ENCODE peak calls at places on chromosomes 2 and 18, in six cellular contexts. L, Q, B, C, X and S are unnamed samples.

GRCh38 chr2:6917071-6917760 is at the start of gene RNF144A:
- DNase-seq in B (peak; percentile 67), C (peak; percentile 87), L (peak; percentile 72), Q (peak; percentile 82), X (peak; percentile 59), S (peak; percentile 61)

GRCh38 chr2:39642054-39642742 is 23.5 kb upstream of the TMEM178A start:
- DNase-seq in Q (peak; percentile 81), C (no peak), X (no peak), B (no peak), L (no peak), S (peak; percentile 95)

GRCh38 chr2:170885130-170885791 is 43.8 kb upstream of the GORASP2 start:
- DNase-seq in B (peak; percentile 7), Q (peak; percentile 69), X (no peak), L (no peak), C (no peak), S (peak; percentile 10)

GRCh38 chr2:231810905-231811304 is 24.7 kb downstream of the COPS7B start:
- DNase-seq in L (no peak), B (no peak), Q (peak; percentile 80), C (peak; percentile 15), X (no peak), S (peak; percentile 56)

GRCh38 chr2:44884231-44884630 is 57.3 kb upstream of the SIX3 start:
- DNase-seq in Q (no peak), C (no peak), B (no peak), X (no peak), L (no peak), S (no peak)

GRCh38 chr2:14781148-14781547 is 148.6 kb downstream of the LRATD1 start:
- DNase-seq in Q (no peak), C (peak; percentile 9), B (no peak), X (no peak), L (no peak), S (peak; percentile 97)

GRCh38 chr2:26633351-26633945 is 7.7 kb downstream of the CIB4 start:
- DNase-seq in L (no peak), Q (no peak), X (no peak), B (no peak), C (no peak), S (no peak)

GRCh38 chr2:219615894-219616293 is 11.5 kb upstream of the SLC4A3 start:
- DNase-seq in X (no peak), L (no peak), C (no peak), B (no peak), Q (no peak), S (no peak)

GRCh38 chr2:8457092-8457481 is 224.8 kb upstream of the ID2 start:
- DNase-seq in X (no peak), L (no peak), B (peak; percentile 24), Q (no peak), C (peak; percentile 45), S (no peak)

GRCh38 chr18:8667846-8668245 is 37.5 kb upstream of the MTCL1 start:
- DNase-seq in B (no peak), C (no peak), Q (peak; percentile 38), L (no peak), X (no peak), S (no peak)

GRCh38 chr2:64697286-64698023 is 43.7 kb upstream of the SERTAD2 start:
- DNase-seq in L (no peak), X (no peak), Q (peak; percentile 36), C (no peak), B (no peak), S (no peak)

GRCh38 chr18:61136852-61137251 is 196.4 kb upstream of the CDH20 start:
- DNase-seq in B (no peak), C (no peak), X (no peak), L (no peak), Q (no peak), S (no peak)

GRCh38 chr2:212995920-212996319 is 155.5 kb downstream of the IKZF2 start:
- DNase-seq in L (no peak), Q (peak; percentile 64), B (no peak), X (no peak), C (no peak), S (peak; percentile 64)

GRCh38 chr18:8760984-8761383 is 55.6 kb downstream of the MTCL1 start:
- DNase-seq in Q (no peak), C (no peak), B (no peak), X (no peak), L (no peak), S (no peak)

GRCh38 chr2:63614983-63615945 is 26.5 kb downstream of the MDH1 start:
- DNase-seq in L (no peak), B (peak; percentile 89), C (peak; percentile 52), X (no peak), Q (peak; percentile 27), S (peak; percentile 89)

GRCh38 chr2:44295636-44296359 is 20.5 kb downstream of the SLC3A1 start:
- DNase-seq in L (peak; percentile 11), X (peak; percentile 25), Q (no peak), C (no peak), B (peak; percentile 66), S (no peak)

GRCh38 chr2:109542384-109542783 is 71.4 kb downstream of the SEPTIN10 start:
- DNase-seq in L (no peak), B (no peak), C (no peak), X (no peak), Q (no peak), S (no peak)

GRCh38 chr2:69311017-69311416 is 76.0 kb downstream of the GFPT1 start:
- DNase-seq in B (no peak), Q (peak; percentile 29), L (no peak), X (no peak), C (no peak), S (no peak)

GRCh38 chr18:58896268-58896667 is 31.6 kb downstream of the ZNF532 start:
- DNase-seq in X (peak; percentile 70), L (no peak), B (no peak), C (no peak), Q (no peak), S (no peak)

GRCh38 chr2:74081030-74081429 is 66.7 kb downstream of the BOLA3 start:
- DNase-seq in C (no peak), X (no peak), B (no peak), Q (peak; percentile 37), L (no peak), S (no peak)

GRCh38 chr2:157413342-157414035 is 30.4 kb downstream of the CYTIP start:
- DNase-seq in C (no peak), L (no peak), B (no peak), X (no peak), Q (no peak), S (no peak)

GRCh38 chr2:9720352-9721093 is 89.7 kb upstream of the YWHAQ start:
- DNase-seq in C (no peak), B (no peak), Q (no peak), L (no peak), X (peak; percentile 58), S (no peak)

GRCh38 chr2:70565039-70565731 is 11.6 kb upstream of the TGFA start:
- DNase-seq in Q (no peak), B (no peak), L (no peak), X (no peak), C (no peak), S (no peak)

GRCh38 chr2:28639836-28640235 is 111.8 kb upstream of the PPP1CB start:
- DNase-seq in L (peak; percentile 54), Q (no peak), X (no peak), B (no peak), C (peak; percentile 66), S (peak; percentile 93)
- H3K4me2 ChIP-seq in L (no peak overlapping the region), Q (no peak overlapping the region), X (no peak overlapping the region), B (no peak overlapping the region), C (no peak overlapping the region), S (peak overlapping the region; percentile 53)

DNA sequence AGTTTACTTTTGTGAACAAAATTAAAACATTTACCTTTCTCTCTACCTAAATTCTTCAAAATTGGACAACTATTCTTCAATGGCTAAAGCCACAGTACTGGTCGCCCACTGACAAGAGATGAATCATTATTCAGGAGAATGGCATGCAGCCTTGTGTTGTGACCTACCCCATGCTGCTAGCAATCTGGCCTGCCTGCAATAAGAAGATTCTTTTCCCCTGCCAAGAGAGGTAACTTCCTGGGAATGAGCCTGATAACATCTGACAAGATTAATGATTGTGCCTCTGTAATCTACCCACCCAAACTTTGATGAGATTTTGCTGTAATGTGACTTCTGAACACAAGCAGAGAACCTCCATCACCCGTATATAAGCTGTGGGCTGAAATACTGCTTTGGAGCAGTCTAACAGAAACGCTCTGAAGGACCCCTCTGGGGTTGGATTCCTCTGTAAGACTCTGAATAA is 47.0 kb upstream of the ST3GAL5 start:
- DNase-seq in B (peak; percentile 76), Q (peak; percentile 82), X (no peak), C (no peak), L (no peak), S (peak; percentile 70)
- TF ChIP-seq EZH2phosphoT487 in B (no peak), Q (no peak), X (no peak), C (no peak), L (no peak), S (no peak)

GRCh38 chr2:54564439-54564838 is 108.3 kb downstream of the SPTBN1 start:
- DNase-seq in X (no peak), C (no peak), L (no peak), Q (no peak), B (no peak), S (no peak)

GRCh38 chr2:54569745-54570296 is 113.7 kb downstream of the SPTBN1 start:
- DNase-seq in L (peak; percentile 85), C (no peak), B (no peak), X (peak; percentile 66), Q (no peak), S (peak; percentile 48)

GRCh38 chr2:54568876-54569298 is 112.8 kb downstream of the SPTBN1 start:
- DNase-seq in Q (no peak), X (peak; percentile 43), C (no peak), L (peak; percentile 52), B (no peak), S (no peak)

GRCh38 chr2:54565551-54565950 is 109.4 kb downstream of the SPTBN1 start:
- DNase-seq in L (no peak), Q (no peak), X (no peak), C (no peak), B (no peak), S (no peak)

DNA sequence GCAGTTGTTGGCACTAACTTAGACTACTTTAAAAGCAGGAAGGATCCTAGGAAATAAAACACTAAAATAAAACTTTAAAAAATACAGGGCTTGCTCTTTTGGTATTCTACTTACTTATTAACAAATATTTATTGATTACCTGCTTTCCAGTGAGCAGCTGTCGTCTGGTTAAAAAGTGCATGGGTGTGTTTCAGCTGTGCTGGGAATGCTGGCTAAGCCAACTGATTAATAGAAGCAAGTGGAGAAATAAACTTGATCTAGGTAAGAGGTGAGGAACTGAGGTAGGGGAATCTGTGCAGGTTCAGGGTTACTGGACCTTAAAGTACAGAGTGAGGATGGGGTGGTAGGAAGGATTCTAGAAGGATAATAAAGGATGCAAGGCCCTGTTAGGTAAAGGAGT is 110.8 kb downstream of the SPTBN1 start:
- DNase-seq in L (no peak), Q (no peak), X (no peak), C (no peak), B (no peak), S (no peak)
- H3K4me2 ChIP-seq in L (peak overlapping the region; percentile 35), Q (no peak overlapping the region), X (no peak overlapping the region), C (peak overlapping the region; percentile 17), B (no peak overlapping the region), S (no peak overlapping the region)

DNA sequence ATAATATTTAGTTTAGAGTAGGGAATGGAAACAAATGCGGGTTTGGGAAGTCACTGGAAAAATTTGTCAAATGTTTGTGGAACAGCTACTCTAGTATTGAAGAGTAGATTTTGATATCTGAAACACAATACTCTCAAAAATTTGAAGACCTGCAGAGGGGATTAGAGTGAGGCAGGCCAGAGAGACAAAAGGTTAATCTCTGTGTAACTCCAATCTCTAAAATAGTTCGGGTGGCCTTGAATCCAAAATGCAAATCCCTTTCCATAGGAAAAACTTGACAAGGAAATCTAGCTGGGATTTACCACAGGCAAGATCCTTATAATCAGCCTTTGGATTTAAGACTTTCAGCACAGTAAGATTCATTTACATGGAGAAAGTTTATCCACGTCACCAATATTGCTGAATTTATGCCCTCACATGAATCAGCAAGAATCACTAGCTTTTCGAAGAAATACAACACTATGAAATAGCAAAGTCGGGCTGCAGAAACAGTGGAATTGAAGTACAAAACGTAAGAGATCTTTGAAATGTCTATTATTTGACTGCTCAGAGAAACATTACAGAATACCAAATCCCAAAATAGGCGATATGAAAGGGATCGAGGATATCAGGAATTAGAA is 423.7 kb upstream of the ZNF804A start:
- DNase-seq in Q (no peak), C (no peak), L (no peak), X (no peak), B (no peak), S (no peak)
- TF ChIP-seq EZH2phosphoT487 in Q (no peak), C (no peak), L (no peak), X (no peak), B (no peak), S (no peak)